ENCODE peak calls at places on chromosome 14, in eight cellular contexts. G is MCF 10A; D is kidney glomerular epithelial cell; X is cardiac fibroblast; E is ELR; Q is GM10248; M is type B pancreatic cell; Y is activated CD4-positive, alpha-beta T cell treated with anti-CD3 and anti-CD28 coated beads for 36 hours. J is an unnamed sample.

GRCh38 chr14:41718477-41719166 is 111.9 kb downstream of the LRFN5 start:
- DNase-seq in M (no peak), Q (no peak), G (peak), E (no peak), D (no peak), Y (no peak), X (no peak), J (no peak)

GRCh38 chr14:55354500-55354899 is 57.1 kb downstream of the ATG14 start:
- DNase-seq in D (peak), Q (peak), M (no peak), Y (peak), E (peak), G (peak), X (peak), J (peak)

GRCh38 chr14:69964841-69965240 is 85.6 kb downstream of the SMOC1 start:
- DNase-seq in G (peak), X (no peak), Q (no peak), Y (no peak), M (no peak), D (no peak), E (no peak), J (no peak)

GRCh38 chr14:93937519-93937918 is 10.4 kb downstream of the FAM181A start:
- DNase-seq in Y (no peak), G (peak), Q (no peak), X (no peak), M (no peak), D (no peak), E (no peak), J (no peak)

GRCh38 chr14:62117010-62117717 is 354.9 kb downstream of the SNAPC1 start:
- DNase-seq in G (no peak), E (peak), Q (peak), Y (peak), D (peak), X (peak), M (peak), J (no peak)

GRCh38 chr14:88727057-88727456 is 65.7 kb downstream of the EML5 start:
- DNase-seq in X (no peak), G (no peak), M (no peak), Q (no peak), D (no peak), E (no peak), Y (no peak), J (no peak)

GRCh38 chr14:61229475-61229888 is 51.7 kb downstream of the TMEM30B start:
- DNase-seq in Y (no peak), M (no peak), G (no peak), D (no peak), X (no peak), Q (no peak), E (no peak), J (no peak)

GRCh38 chr14:96739511-96739910 is 57.7 kb upstream of the VRK1 start:
- DNase-seq in G (no peak), X (no peak), Y (no peak), D (no peak), M (no peak), E (peak), Q (no peak), J (no peak)

GRCh38 chr14:34258318-34258717 is 203.7 kb downstream of the SPTSSA start:
- DNase-seq in X (peak), D (peak), G (peak), Q (no peak), M (no peak), Y (no peak), E (no peak), J (no peak)

GRCh38 chr14:105019861-105020814 is 745 bp downstream of the CDCA4 start:
- DNase-seq in Y (peak), M (no peak), Q (peak), D (peak), G (peak), X (peak), E (peak), J (no peak)

GRCh38 chr14:52950898-52951729 is at the start of gene FERMT2:
- DNase-seq in M (peak), G (peak), E (peak), X (peak), Q (peak), D (peak), Y (peak), J (peak)

GRCh38 chr14:103488960-103489359 is 33.7 kb downstream of the CKB start:
- DNase-seq in E (no peak), G (no peak), Q (no peak), D (no peak), M (no peak), X (no peak), Y (no peak), J (no peak)

GRCh38 chr14:80699861-80700260 is 241.7 kb downstream of the CEP128 start:
- DNase-seq in Q (no peak), D (no peak), M (no peak), Y (no peak), G (no peak), X (peak), E (no peak), J (no peak)

GRCh38 chr14:83734431-83734830 is 1795.5 kb upstream of the FLRT2 start:
- DNase-seq in D (no peak), E (no peak), Y (no peak), X (no peak), G (no peak), M (no peak), Q (no peak), J (no peak)

GRCh38 chr14:101025656-101026055 is 122.1 kb upstream of the RTL1 start:
- DNase-seq in Y (no peak), E (no peak), D (no peak), M (no peak), Q (no peak), G (no peak), X (no peak), J (no peak)

GRCh38 chr14:74380845-74381244 is 32.6 kb downstream of the VRTN start:
- DNase-seq in G (no peak), Q (no peak), Y (no peak), E (no peak), M (no peak), X (no peak), D (no peak), J (no peak)

J was measured in HuH-7.